ENCODE peak calls at places on chromosomes 7 and 10, in five cellular contexts. W is heart right ventricle, X is mammary epithelial cell, D is thyroid gland, I is prostate gland. A is an unnamed sample.

GRCh38 chr10:14605231-14605925 is 169.3 kb downstream of the FAM107B start:
- DNase-seq in D (no peak), X (peak; percentile 85), W (no peak), I (no peak), A (no peak)

GRCh38 chr10:78932861-78933260 is 135.9 kb upstream of the ZMIZ1 start:
- DNase-seq in D (no peak), W (no peak), I (peak; percentile 14), X (no peak), A (no peak)

GRCh38 chr10:46265981-46266505 is 20.8 kb upstream of the ANTXRL start:
- DNase-seq in X (no peak), D (no peak), W (no peak), I (no peak), A (no peak)

GRCh38 chr7:83970081-83970480 is 224.5 kb downstream of the SEMA3A start:
- DNase-seq in I (no peak), D (no peak), X (no peak), W (no peak), A (no peak)

GRCh38 chr7:24665564-24666294 is 91.5 kb downstream of the GSDME start:
- DNase-seq in W (peak; percentile 24), X (peak; percentile 23), I (peak; percentile 29), D (peak; percentile 23), A (peak; percentile 23)

GRCh38 chr10:53003094-53003493 is 230.5 kb upstream of the MBL2 start:
- DNase-seq in X (peak; percentile 29), I (no peak), D (no peak), W (no peak), A (no peak)

GRCh38 chr10:44325157-44325556 is 59.7 kb downstream of the CXCL12 start:
- DNase-seq in W (no peak), X (no peak), I (peak; percentile 33), D (no peak), A (no peak)

GRCh38 chr7:45224832-45225231 is 67.2 kb downstream of the RAMP3 start:
- DNase-seq in I (no peak), X (no peak), W (no peak), D (no peak), A (no peak)

GRCh38 chr7:16915405-16915804 is 33.6 kb upstream of the AGR3 start:
- DNase-seq in W (no peak), I (no peak), D (no peak), X (peak; percentile 98), A (peak; percentile 73)

GRCh38 chr10:122461729-122462532 is 578 bp downstream of the HTRA1 start:
- DNase-seq in I (peak; percentile 32), W (no peak), X (peak; percentile 44), D (peak; percentile 64), A (no peak)

GRCh38 chr10:73898730-73899400 is 12.1 kb upstream of the PLAU start:
- DNase-seq in X (no peak), W (no peak), I (no peak), D (no peak), A (peak; percentile 48)

GRCh38 chr10:100043344-100043743 is 33.6 kb upstream of the DNMBP start:
- DNase-seq in X (peak; percentile 85), D (no peak), W (no peak), I (peak; percentile 34), A (no peak)

GRCh38 chr10:112927980-112928379 is 22.1 kb upstream of the TCF7L2 start:
- DNase-seq in D (no peak), X (no peak), I (no peak), W (no peak), A (no peak)

GRCh38 chr7:85261341-85261740 is 74.5 kb upstream of the SEMA3D start:
- DNase-seq in W (no peak), D (no peak), X (peak; percentile 52), I (no peak), A (peak; percentile 2)

GRCh38 chr7:31958216-31958615 is 112.0 kb downstream of the PDE1C start:
- DNase-seq in D (no peak), I (no peak), W (no peak), X (no peak), A (no peak)

GRCh38 chr10:103578782-103579382 is 85.4 kb downstream of the NEURL1 start:
- DNase-seq in D (no peak), I (no peak), W (no peak), X (no peak), A (no peak)

GRCh38 chr10:96275685-96276418 is 4.5 kb upstream of the BLNK start:
- DNase-seq in D (peak; percentile 97), X (no peak), I (peak; percentile 83), W (peak; percentile 64), A (no peak)

GRCh38 chr7:155549226-155549625 is 2.9 kb upstream of the CNPY1 start:
- DNase-seq in W (no peak), X (no peak), D (no peak), I (no peak), A (no peak)

GRCh38 chr10:79561257-79561656 is 1.1 kb upstream of the SFTPA2 start:
- DNase-seq in X (no peak), W (no peak), I (no peak), D (no peak), A (no peak)

GRCh38 chr7:81604075-81604807 is 165.6 kb downstream of the HGF start:
- DNase-seq in X (no peak), D (no peak), W (peak; percentile 12), I (no peak), A (no peak)

GRCh38 chr7:2030475-2031456 is 202.0 kb downstream of the MAD1L1 start:
- DNase-seq in D (no peak), I (no peak), X (no peak), W (no peak), A (no peak)

GRCh38 chr7:30251708-30252329 is 32.6 kb upstream of the ZNRF2 start:
- DNase-seq in W (no peak), D (no peak), X (no peak), I (no peak), A (no peak)

GRCh38 chr7:142776206-142776844 is 5.6 kb downstream of the PRSS2 start:
- DNase-seq in D (peak; percentile 67), X (no peak), W (no peak), I (no peak), A (peak; percentile 40)

GRCh38 chr10:34539533-34540315 is 275.4 kb downstream of the PARD3 start:
- DNase-seq in D (no peak), W (peak; percentile 7), X (no peak), I (no peak), A (peak; percentile 64)

GRCh38 chr7:111486472-111487142 is 75.7 kb downstream of the IMMP2L start:
- DNase-seq in I (no peak), W (peak; percentile 13), X (peak; percentile 31), D (peak; percentile 8), A (peak; percentile 76)

GRCh38 chr10:63376560-63377304 is 89.0 kb downstream of the JMJD1C start:
- DNase-seq in X (peak; percentile 61), D (no peak), W (no peak), I (no peak), A (peak; percentile 87)

GRCh38 chr7:63925626-63926460 is 72.8 kb upstream of the ZNF722 start:
- DNase-seq in D (peak; percentile 97), X (peak; percentile 6), W (peak; percentile 96), I (peak; percentile 95), A (no peak)

GRCh38 chr10:113094114-113094486 is 144.1 kb downstream of the TCF7L2 start:
- DNase-seq in D (no peak), X (peak; percentile 60), I (no peak), W (no peak), A (peak; percentile 48)

GRCh38 chr10:132677905-132678298 is 108.0 kb downstream of the NKX6-2 start:
- DNase-seq in W (no peak), I (no peak), D (no peak), X (no peak), A (no peak)

DNA sequence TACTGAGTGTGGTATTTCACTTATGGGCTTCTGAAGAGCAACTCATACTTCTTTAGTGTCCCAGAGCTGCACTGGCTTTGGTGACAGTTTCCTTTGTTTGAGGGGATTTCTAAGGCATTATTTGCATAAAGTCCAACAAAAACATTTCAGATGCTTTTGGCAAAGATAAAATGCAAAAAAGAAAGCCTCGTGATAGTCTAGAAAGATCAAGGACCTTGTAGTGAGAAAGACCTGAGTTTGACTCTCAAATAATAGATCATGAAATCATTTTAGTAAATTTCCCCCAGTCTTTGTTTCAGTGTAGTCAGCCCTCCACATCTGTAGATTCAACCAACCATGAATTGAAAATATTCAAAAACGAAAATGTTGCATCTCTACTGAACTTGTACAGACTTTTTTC is 107.4 kb downstream of the EEPD1 start:
- DNase-seq in D (no peak), X (no peak), I (no peak), W (no peak), A (no peak)
- H3K4me3 ChIP-seq in D (no peak overlapping the region), X (no peak overlapping the region), I (no peak overlapping the region), W (no peak overlapping the region), A (no peak overlapping the region)

GRCh38 chr10:29241925-29242324 is 46.9 kb upstream of the LYZL1 start:
- DNase-seq in I (no peak), X (no peak), W (no peak), D (no peak), A (no peak)

GRCh38 chr10:29243061-29243460 is 45.8 kb upstream of the LYZL1 start:
- DNase-seq in W (no peak), I (no peak), D (no peak), X (no peak), A (no peak)

GRCh38 chr10:29244978-29245377 is 43.9 kb upstream of the LYZL1 start:
- DNase-seq in I (no peak), D (no peak), W (no peak), X (no peak), A (no peak)

GRCh38 chr10:29245476-29245875 is 43.4 kb upstream of the LYZL1 start:
- DNase-seq in W (no peak), I (peak; percentile 6), X (no peak), D (no peak), A (no peak)

DNA sequence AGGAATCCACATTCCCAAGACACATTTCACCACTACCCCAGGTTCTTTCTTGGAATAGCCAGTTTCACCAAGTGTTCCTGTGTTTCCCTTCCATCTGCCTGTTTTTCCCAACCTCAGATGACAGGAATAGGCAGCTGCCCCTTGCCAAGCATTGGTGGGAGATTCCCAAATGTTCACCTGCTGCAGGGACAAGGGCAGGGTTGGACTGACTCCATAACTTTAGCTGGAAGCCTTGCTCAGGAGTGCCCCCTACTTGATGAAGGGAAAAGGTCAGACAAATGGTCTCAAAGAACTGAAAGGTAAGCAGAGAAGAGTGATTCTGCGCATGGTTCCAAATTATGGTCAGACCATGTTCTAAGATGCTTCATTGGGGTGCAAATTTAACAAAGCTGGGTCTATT is 45.1 kb upstream of the LYZL1 start:
- DNase-seq in W (no peak), X (peak; percentile 14), D (peak; percentile 29), I (no peak), A (no peak)
- TF ChIP-seq CTCF in W (peak; percentile 30), X (peak; percentile 40), D (peak; percentile 53), I (no peak), A (peak; percentile 46)

GRCh38 chr7:26551740-26552139 is 260.1 kb downstream of the SNX10 start:
- DNase-seq in W (no peak), I (no peak), D (no peak), X (no peak), A (no peak)
- H3K4me3 ChIP-seq in W (no peak overlapping the region), I (no peak overlapping the region), D (no peak overlapping the region), X (no peak overlapping the region), A (no peak overlapping the region)

GRCh38 chr10:124697837-124698559 is 46.2 kb downstream of the FAM53B start:
- DNase-seq in X (no peak), D (peak; percentile 70), W (no peak), I (no peak), A (peak; percentile 43)
- TF ChIP-seq CTCF in X (no peak), D (no peak), W (no peak), I (no peak), A (no peak)

A was measured in foreskin fibroblast.